ENCODE peak calls at places on chromosome 17, in ten cellular contexts. One of them, this sample, is unnamed.

GRCh38 chr17:16446338-16446983 is 31.1 kb downstream of the TRPV2 start:
- DNase-seq in NT2/D1: no peak
- DNase-seq in IMR-90: no peak
- DNase-seq in fibroblast of lung: no peak
- DNase-seq in GM12878: no peak
- DNase-seq in neural progenitor cell: no peak
- DNase-seq in endodermal cell: peak; percentile 84
- DNase-seq in HCT116: no peak
- DNase-seq in MM.1S: no peak
- DNase-seq in kidney: no peak
- DNase-seq in this sample: no peak

GRCh38 chr17:81428945-81429344 is 33.7 kb downstream of the BAHCC1 start:
- DNase-seq in NT2/D1: no peak
- DNase-seq in IMR-90: no peak
- DNase-seq in fibroblast of lung: no peak
- DNase-seq in GM12878: no peak
- DNase-seq in neural progenitor cell: no peak
- DNase-seq in endodermal cell: no peak
- DNase-seq in HCT116: no peak
- DNase-seq in MM.1S: no peak
- DNase-seq in kidney: no peak
- DNase-seq in this sample: no peak

GRCh38 chr17:34651267-34651955 is 72.0 kb downstream of the TMEM132E start:
- DNase-seq in NT2/D1: no peak
- DNase-seq in IMR-90: no peak
- DNase-seq in fibroblast of lung: no peak
- DNase-seq in GM12878: no peak
- DNase-seq in neural progenitor cell: no peak
- DNase-seq in endodermal cell: no peak
- DNase-seq in HCT116: no peak
- DNase-seq in MM.1S: no peak
- DNase-seq in kidney: peak; percentile 43
- DNase-seq in this sample: no peak

GRCh38 chr17:4537451-4538235 is 17.5 kb downstream of the MYBBP1A start:
- DNase-seq in NT2/D1: no peak
- DNase-seq in IMR-90: no peak
- DNase-seq in fibroblast of lung: no peak
- DNase-seq in GM12878: no peak
- DNase-seq in neural progenitor cell: no peak
- DNase-seq in endodermal cell: no peak
- DNase-seq in HCT116: no peak
- DNase-seq in MM.1S: no peak
- DNase-seq in kidney: peak; percentile 76
- DNase-seq in this sample: no peak

GRCh38 chr17:50533185-50533584 is 650 bp downstream of the EPN3 start:
- DNase-seq in NT2/D1: no peak
- DNase-seq in IMR-90: no peak
- DNase-seq in fibroblast of lung: no peak
- DNase-seq in GM12878: no peak
- DNase-seq in neural progenitor cell: no peak
- DNase-seq in endodermal cell: no peak
- DNase-seq in HCT116: no peak
- DNase-seq in MM.1S: no peak
- DNase-seq in kidney: no peak
- DNase-seq in this sample: peak; percentile 42

GRCh38 chr17:47862621-47863440 is 11.9 kb upstream of the SP6 start:
- DNase-seq in NT2/D1: no peak
- DNase-seq in IMR-90: peak; percentile 90
- DNase-seq in fibroblast of lung: peak; percentile 89
- DNase-seq in GM12878: no peak
- DNase-seq in neural progenitor cell: no peak
- DNase-seq in endodermal cell: no peak
- DNase-seq in HCT116: peak; percentile 66
- DNase-seq in MM.1S: no peak
- DNase-seq in kidney: no peak
- DNase-seq in this sample: no peak

GRCh38 chr17:47220531-47220999 is 11.4 kb downstream of the MYL4 start:
- DNase-seq in NT2/D1: no peak
- DNase-seq in IMR-90: no peak
- DNase-seq in fibroblast of lung: peak; percentile 32
- DNase-seq in GM12878: no peak
- DNase-seq in neural progenitor cell: no peak
- DNase-seq in endodermal cell: peak; percentile 52
- DNase-seq in HCT116: no peak
- DNase-seq in MM.1S: no peak
- DNase-seq in kidney: no peak
- DNase-seq in this sample: no peak

GRCh38 chr17:68455756-68456528 is 1.4 kb downstream of the WIPI1 start:
- DNase-seq in NT2/D1: no peak
- DNase-seq in IMR-90: peak; percentile 89
- DNase-seq in fibroblast of lung: peak; percentile 74
- DNase-seq in GM12878: no peak
- DNase-seq in neural progenitor cell: no peak
- DNase-seq in endodermal cell: no peak
- DNase-seq in HCT116: no peak
- DNase-seq in MM.1S: no peak
- DNase-seq in kidney: no peak
- DNase-seq in this sample: no peak

GRCh38 chr17:40320771-40321501 is 12.0 kb downstream of the RARA start:
- DNase-seq in NT2/D1: no peak
- DNase-seq in IMR-90: no peak
- DNase-seq in fibroblast of lung: no peak
- DNase-seq in GM12878: no peak
- DNase-seq in neural progenitor cell: no peak
- DNase-seq in endodermal cell: peak; percentile 57
- DNase-seq in HCT116: no peak
- DNase-seq in MM.1S: peak; percentile 38
- DNase-seq in kidney: peak; percentile 89
- DNase-seq in this sample: peak; percentile 57

GRCh38 chr17:29342148-29342765 is 47.9 kb upstream of the TAOK1 start:
- DNase-seq in NT2/D1: no peak
- DNase-seq in IMR-90: no peak
- DNase-seq in fibroblast of lung: no peak
- DNase-seq in GM12878: no peak
- DNase-seq in neural progenitor cell: no peak
- DNase-seq in endodermal cell: no peak
- DNase-seq in HCT116: no peak
- DNase-seq in MM.1S: no peak
- DNase-seq in kidney: peak; percentile 17
- DNase-seq in this sample: no peak

GRCh38 chr17:19263621-19264010 is 26.4 kb downstream of the EPN2 start:
- DNase-seq in NT2/D1: no peak
- DNase-seq in IMR-90: peak; percentile 76
- DNase-seq in fibroblast of lung: peak; percentile 70
- DNase-seq in GM12878: no peak
- DNase-seq in neural progenitor cell: no peak
- DNase-seq in endodermal cell: no peak
- DNase-seq in HCT116: no peak
- DNase-seq in MM.1S: no peak
- DNase-seq in kidney: no peak
- DNase-seq in this sample: no peak

GRCh38 chr17:2053380-2054261 is 1.3 kb upstream of the HIC1 start:
- DNase-seq in NT2/D1: no peak
- DNase-seq in IMR-90: peak; percentile 67
- DNase-seq in fibroblast of lung: peak; percentile 77
- DNase-seq in GM12878: no peak
- DNase-seq in neural progenitor cell: peak; percentile 81
- DNase-seq in endodermal cell: peak; percentile 95
- DNase-seq in HCT116: no peak
- DNase-seq in MM.1S: peak; percentile 71
- DNase-seq in kidney: peak; percentile 93
- DNase-seq in this sample: peak; percentile 76

GRCh38 chr17:72079700-72080099 is 41.1 kb upstream of the SOX9 start:
- DNase-seq in NT2/D1: no peak
- DNase-seq in IMR-90: no peak
- DNase-seq in fibroblast of lung: no peak
- DNase-seq in GM12878: no peak
- DNase-seq in neural progenitor cell: no peak
- DNase-seq in endodermal cell: no peak
- DNase-seq in HCT116: no peak
- DNase-seq in MM.1S: no peak
- DNase-seq in kidney: no peak
- DNase-seq in this sample: no peak

GRCh38 chr17:79749156-79749815 is 18.5 kb downstream of the ENPP7 start:
- DNase-seq in NT2/D1: no peak
- DNase-seq in IMR-90: peak; percentile 73
- DNase-seq in fibroblast of lung: peak; percentile 74
- DNase-seq in GM12878: no peak
- DNase-seq in neural progenitor cell: peak; percentile 38
- DNase-seq in endodermal cell: no peak
- DNase-seq in HCT116: no peak
- DNase-seq in MM.1S: no peak
- DNase-seq in kidney: no peak
- DNase-seq in this sample: no peak

GRCh38 chr17:57097832-57098421 is 12.9 kb downstream of the AKAP1 start:
- DNase-seq in NT2/D1: no peak
- DNase-seq in IMR-90: peak; percentile 78
- DNase-seq in fibroblast of lung: peak; percentile 75
- DNase-seq in GM12878: no peak
- DNase-seq in neural progenitor cell: no peak
- DNase-seq in endodermal cell: no peak
- DNase-seq in HCT116: no peak
- DNase-seq in MM.1S: no peak
- DNase-seq in kidney: no peak
- DNase-seq in this sample: no peak

GRCh38 chr17:48149174-48150106 is 41.9 kb downstream of the SNX11 start:
- DNase-seq in NT2/D1: no peak
- DNase-seq in IMR-90: no peak
- DNase-seq in fibroblast of lung: no peak
- DNase-seq in GM12878: no peak
- DNase-seq in neural progenitor cell: peak; percentile 63
- DNase-seq in endodermal cell: peak; percentile 65
- DNase-seq in HCT116: no peak
- DNase-seq in MM.1S: no peak
- DNase-seq in kidney: no peak
- DNase-seq in this sample: no peak

GRCh38 chr17:52827526-52827925 is 669.0 kb upstream of the CA10 start:
- DNase-seq in NT2/D1: no peak
- DNase-seq in IMR-90: no peak
- DNase-seq in fibroblast of lung: no peak
- DNase-seq in GM12878: no peak
- DNase-seq in neural progenitor cell: no peak
- DNase-seq in endodermal cell: no peak
- DNase-seq in HCT116: no peak
- DNase-seq in MM.1S: no peak
- DNase-seq in kidney: no peak
- DNase-seq in this sample: peak; percentile 53

GRCh38 chr17:52828621-52829020 is 670.1 kb upstream of the CA10 start:
- DNase-seq in NT2/D1: no peak
- DNase-seq in IMR-90: no peak
- DNase-seq in fibroblast of lung: no peak
- DNase-seq in GM12878: no peak
- DNase-seq in neural progenitor cell: no peak
- DNase-seq in endodermal cell: no peak
- DNase-seq in HCT116: no peak
- DNase-seq in MM.1S: no peak
- DNase-seq in kidney: no peak
- DNase-seq in this sample: no peak

GRCh38 chr17:52824542-52824941 is 666.0 kb upstream of the CA10 start:
- DNase-seq in NT2/D1: no peak
- DNase-seq in IMR-90: no peak
- DNase-seq in fibroblast of lung: no peak
- DNase-seq in GM12878: no peak
- DNase-seq in neural progenitor cell: no peak
- DNase-seq in endodermal cell: no peak
- DNase-seq in HCT116: no peak
- DNase-seq in MM.1S: no peak
- DNase-seq in kidney: no peak
- DNase-seq in this sample: peak; percentile 90

DNA sequence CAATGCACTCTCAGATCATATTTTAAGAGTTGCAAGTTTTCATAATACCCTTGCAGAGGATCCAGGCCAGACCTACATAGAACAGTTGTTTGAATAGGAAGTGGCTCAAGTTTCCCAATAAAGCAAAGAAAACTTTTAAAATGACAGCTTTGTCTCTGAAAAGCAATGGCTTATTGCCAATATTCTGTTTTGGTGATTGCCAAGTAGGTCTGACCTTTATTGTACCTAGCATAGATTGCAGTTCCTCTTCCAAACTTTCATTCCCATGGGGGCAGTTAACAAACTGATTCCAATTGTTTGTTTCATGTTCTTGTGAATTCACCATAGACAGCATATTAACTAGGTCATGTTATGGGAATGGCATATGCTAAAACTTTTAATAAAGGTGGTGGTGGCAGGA is 664.6 kb upstream of the CA10 start:
- DNase-seq in NT2/D1: no peak
- DNase-seq in IMR-90: no peak
- DNase-seq in fibroblast of lung: no peak
- DNase-seq in GM12878: no peak
- DNase-seq in neural progenitor cell: no peak
- DNase-seq in endodermal cell: no peak
- DNase-seq in HCT116: no peak
- DNase-seq in MM.1S: no peak
- DNase-seq in kidney: no peak
- DNase-seq in this sample: no peak
- H3K9me3 ChIP-seq in NT2/D1: no peaks in the 10 kb centered on the region
- H3K9me3 ChIP-seq in IMR-90: peaks cover under 1% of the 10 kb centered on the region
- H3K9me3 ChIP-seq in fibroblast of lung: no peaks in the 10 kb centered on the region
- H3K9me3 ChIP-seq in GM12878: no peaks in the 10 kb centered on the region
- H3K9me3 ChIP-seq in neural progenitor cell: no peaks in the 10 kb centered on the region
- H3K9me3 ChIP-seq in endodermal cell: peaks cover 25% of the 10 kb centered on the region
- H3K9me3 ChIP-seq in HCT116: peaks cover 37% of the 10 kb centered on the region
- H3K9me3 ChIP-seq in MM.1S: no peaks in the 10 kb centered on the region
- H3K9me3 ChIP-seq in kidney: no peaks in the 10 kb centered on the region
- H3K9me3 ChIP-seq in this sample: no peaks in the 10 kb centered on the region

GRCh38 chr17:59219992-59220327 is 351 bp upstream of the GDPD1 start:
- DNase-seq in NT2/D1: no peak
- DNase-seq in IMR-90: no peak
- DNase-seq in fibroblast of lung: no peak
- DNase-seq in GM12878: no peak
- DNase-seq in neural progenitor cell: peak; percentile 12
- DNase-seq in endodermal cell: no peak
- DNase-seq in HCT116: no peak
- DNase-seq in MM.1S: no peak
- DNase-seq in kidney: no peak
- DNase-seq in this sample: no peak
- H3K9ac ChIP-seq in NT2/D1: peak overlapping the region; percentile 51
- H3K9ac ChIP-seq in IMR-90: peak overlapping the region; percentile 41
- H3K9ac ChIP-seq in fibroblast of lung: no peak overlapping the region
- H3K9ac ChIP-seq in GM12878: no peak overlapping the region
- H3K9ac ChIP-seq in neural progenitor cell: no peak overlapping the region
- H3K9ac ChIP-seq in endodermal cell: no peak overlapping the region
- H3K9ac ChIP-seq in HCT116: peak overlapping the region; percentile 6
- H3K9ac ChIP-seq in MM.1S: peak overlapping the region; percentile 39
- H3K9ac ChIP-seq in kidney: peak overlapping the region; percentile 59
- H3K9ac ChIP-seq in this sample: peak overlapping the region; percentile 63

GRCh38 chr17:58340623-58340876 is 11.5 kb downstream of the SUPT4H1 start:
- DNase-seq in NT2/D1: no peak
- DNase-seq in IMR-90: no peak
- DNase-seq in fibroblast of lung: no peak
- DNase-seq in GM12878: no peak
- DNase-seq in neural progenitor cell: no peak
- DNase-seq in endodermal cell: no peak
- DNase-seq in HCT116: no peak
- DNase-seq in MM.1S: no peak
- DNase-seq in kidney: no peak
- DNase-seq in this sample: no peak
- H3K4me3 ChIP-seq in NT2/D1: no peak overlapping the region
- H3K4me3 ChIP-seq in IMR-90: no peak overlapping the region
- H3K4me3 ChIP-seq in fibroblast of lung: no peak overlapping the region
- H3K4me3 ChIP-seq in GM12878: peak overlapping the region; percentile 81
- H3K4me3 ChIP-seq in neural progenitor cell: no peak overlapping the region
- H3K4me3 ChIP-seq in endodermal cell: no peak overlapping the region
- H3K4me3 ChIP-seq in HCT116: no peak overlapping the region
- H3K4me3 ChIP-seq in MM.1S: no peak overlapping the region
- H3K4me3 ChIP-seq in kidney: no peak overlapping the region
- H3K4me3 ChIP-seq in this sample: no peak overlapping the region

GRCh38 chr17:82948957-82949356 is 109.1 kb upstream of the ZNF750 start:
- DNase-seq in NT2/D1: no peak
- DNase-seq in IMR-90: no peak
- DNase-seq in fibroblast of lung: no peak
- DNase-seq in GM12878: no peak
- DNase-seq in neural progenitor cell: no peak
- DNase-seq in endodermal cell: no peak
- DNase-seq in HCT116: no peak
- DNase-seq in MM.1S: no peak
- DNase-seq in kidney: peak; percentile 20
- DNase-seq in this sample: no peak
- H3K9me3 ChIP-seq in NT2/D1: peaks cover 65% of the 10 kb centered on the region
- H3K9me3 ChIP-seq in IMR-90: peaks cover 61% of the 10 kb centered on the region
- H3K9me3 ChIP-seq in fibroblast of lung: no peaks in the 10 kb centered on the region
- H3K9me3 ChIP-seq in GM12878: peaks cover 24% of the 10 kb centered on the region
- H3K9me3 ChIP-seq in neural progenitor cell: peaks cover 33% of the 10 kb centered on the region
- H3K9me3 ChIP-seq in endodermal cell: peaks cover 98% of the 10 kb centered on the region
- H3K9me3 ChIP-seq in HCT116: peaks cover 20% of the 10 kb centered on the region
- H3K9me3 ChIP-seq in MM.1S: no peaks in the 10 kb centered on the region
- H3K9me3 ChIP-seq in kidney: peaks cover 25% of the 10 kb centered on the region
- H3K9me3 ChIP-seq in this sample: no peaks in the 10 kb centered on the region